ENCODE peak calls at places on chromosomes 5 and 9, in nine cellular contexts. G is fibroblast of lung, I is GM04503, A is HTR-8/SVneo, K is ovary, U is Right ventricle myocardium inferior, D is AG04449, E is right atrium auricular region, M is T-helper 2 cell. H is an unnamed sample.

GRCh38 chr9:86042226-86042625 is 57.1 kb downstream of the GOLM1 start:
- DNase-seq in G (no peak), E (no peak), U (no peak), I (no peak), K (no peak), D (no peak), A (no peak), M (no peak), H (no peak)

GRCh38 chr9:3006917-3007316 is 163.0 kb upstream of the PUM3 start:
- DNase-seq in D (no peak), M (no peak), E (no peak), U (no peak), K (no peak), I (no peak), A (no peak), G (no peak), H (no peak)

GRCh38 chr5:172778223-172778814 is 7.3 kb upstream of the DUSP1 start:
- DNase-seq in A (no peak), K (no peak), I (no peak), D (no peak), G (peak), E (no peak), M (no peak), U (no peak), H (no peak)

GRCh38 chr5:51226420-51226735 is 156.9 kb upstream of the ISL1 start:
- DNase-seq in D (no peak), A (no peak), I (no peak), G (no peak), U (no peak), K (no peak), M (no peak), E (no peak), H (no peak)

GRCh38 chr9:127053057-127053821 is 69.2 kb downstream of the ANGPTL2 start:
- DNase-seq in I (no peak), G (no peak), U (peak), M (no peak), D (no peak), K (peak), A (no peak), E (peak), H (no peak)

GRCh38 chr9:111231801-111232580 is 98.0 kb downstream of the OR2K2 start:
- DNase-seq in G (no peak), A (no peak), K (no peak), E (no peak), D (no peak), M (no peak), U (no peak), I (no peak), H (no peak)

GRCh38 chr9:70802206-70802605 is 319.2 kb downstream of the TRPM3 start:
- DNase-seq in G (peak), M (no peak), K (no peak), I (peak), A (no peak), U (no peak), E (no peak), D (peak), H (no peak)

GRCh38 chr5:18395126-18396110 is 761.2 kb downstream of the TAF11L14 start:
- DNase-seq in M (no peak), U (no peak), A (no peak), D (no peak), G (no peak), K (no peak), E (no peak), I (no peak), H (no peak)

GRCh38 chr5:130795037-130795436 is 370.0 kb downstream of the HINT1 start:
- DNase-seq in A (no peak), D (no peak), K (no peak), M (no peak), E (no peak), I (no peak), G (no peak), U (no peak), H (no peak)

GRCh38 chr9:133528887-133529262 is 4.1 kb upstream of the MYMK start:
- DNase-seq in D (no peak), K (no peak), I (no peak), A (no peak), U (no peak), G (no peak), M (no peak), E (no peak), H (no peak)

GRCh38 chr5:73039082-73039481 is 81.3 kb upstream of the TMEM171 start:
- DNase-seq in U (no peak), A (no peak), G (peak), K (no peak), I (no peak), E (no peak), D (no peak), M (no peak), H (no peak)

GRCh38 chr9:19028835-19029451 is 4.1 kb downstream of the SAXO1 start:
- DNase-seq in E (no peak), K (no peak), M (no peak), G (peak), U (no peak), D (peak), I (peak), A (peak), H (no peak)

GRCh38 chr9:82418334-82418733 is 429.8 kb downstream of the SPATA31D1 start:
- DNase-seq in I (no peak), E (no peak), D (no peak), A (no peak), K (no peak), M (no peak), G (peak), U (no peak), H (no peak)

GRCh38 chr5:7916171-7916804 is 47.3 kb downstream of the MTRR start:
- DNase-seq in D (no peak), G (peak), A (no peak), I (no peak), U (no peak), E (no peak), M (no peak), K (no peak), H (no peak)

GRCh38 chr5:111859533-111860270 is 102.7 kb upstream of the NREP start:
- DNase-seq in K (no peak), M (no peak), I (peak), E (no peak), G (peak), U (no peak), A (peak), D (peak), H (no peak)

GRCh38 chr9:135259273-135259672 is 171.8 kb downstream of the OLFM1 start:
- DNase-seq in U (peak), G (no peak), D (no peak), K (no peak), M (no peak), A (no peak), I (no peak), E (no peak), H (no peak)

GRCh38 chr5:157596449-157596848 is 20.9 kb upstream of the ADAM19 start:
- DNase-seq in A (no peak), I (no peak), U (no peak), K (no peak), G (peak), M (no peak), E (no peak), D (no peak), H (no peak)

GRCh38 chr9:127558581-127559246 is 53.4 kb upstream of the STXBP1 start:
- DNase-seq in D (no peak), I (no peak), G (no peak), A (no peak), U (peak), M (no peak), K (no peak), E (no peak), H (no peak)

GRCh38 chr9:89811356-89811755 is 206.5 kb downstream of the GADD45G start:
- DNase-seq in E (no peak), M (no peak), A (no peak), I (no peak), G (no peak), D (no peak), K (no peak), U (no peak), H (peak)

GRCh38 chr5:160347453-160347852 is 23.0 kb downstream of the C1QTNF2 start:
- DNase-seq in M (no peak), U (no peak), I (no peak), A (no peak), D (no peak), E (no peak), K (no peak), G (no peak), H (no peak)

GRCh38 chr5:112331892-112332291 is 87.2 kb downstream of the EPB41L4A start:
- DNase-seq in D (no peak), U (no peak), G (no peak), K (no peak), M (no peak), I (no peak), A (no peak), E (no peak), H (no peak)

GRCh38 chr9:13443380-13444271 is 164.1 kb upstream of the MPDZ start:
- DNase-seq in U (no peak), G (peak), I (no peak), A (no peak), D (no peak), E (no peak), M (no peak), K (no peak), H (no peak)

GRCh38 chr5:132073231-132074013 is at the start of gene CSF2:
- DNase-seq in I (no peak), M (no peak), G (peak), A (no peak), K (no peak), E (no peak), D (no peak), U (no peak), H (no peak)

GRCh38 chr5:14414007-14414406 is 167.6 kb upstream of the OTULINL start:
- DNase-seq in M (no peak), I (no peak), G (no peak), A (no peak), E (no peak), K (no peak), U (no peak), D (no peak), H (no peak)

GRCh38 chr9:79011461-79011860 is 560.3 kb upstream of the TLE4 start:
- DNase-seq in I (no peak), A (no peak), K (no peak), D (no peak), E (no peak), G (no peak), M (no peak), U (no peak), H (no peak)

GRCh38 chr9:134887686-134888602 is 7.3 kb downstream of the FCN2 start:
- DNase-seq in I (no peak), D (no peak), U (no peak), G (no peak), E (no peak), K (no peak), M (no peak), A (no peak), H (peak)

GRCh38 chr5:111830333-111830732 is 73.3 kb upstream of the NREP start:
- DNase-seq in U (no peak), A (peak), G (peak), E (no peak), I (no peak), D (no peak), M (no peak), K (no peak), H (no peak)

GRCh38 chr9:133876144-133876543 is 116.0 kb downstream of the VAV2 start:
- DNase-seq in K (no peak), M (no peak), G (no peak), U (peak), D (no peak), I (no peak), A (no peak), E (no peak), H (no peak)

GRCh38 chr9:93194584-93194983 is 10.6 kb downstream of the WNK2 start:
- DNase-seq in I (no peak), K (no peak), A (no peak), U (no peak), E (no peak), D (no peak), M (no peak), G (no peak), H (no peak)

GRCh38 chr5:14309864-14310531 is 166.9 kb downstream of the TRIO start:
- DNase-seq in U (no peak), A (no peak), M (no peak), G (no peak), I (no peak), E (no peak), K (no peak), D (no peak), H (no peak)

GRCh38 chr9:95667789-95668188 is 151.0 kb upstream of the PTCH1 start:
- DNase-seq in E (no peak), U (no peak), G (no peak), I (no peak), A (no peak), M (no peak), D (no peak), K (no peak), H (no peak)

GRCh38 chr5:61813361-61813760 is 481.3 kb downstream of the ZSWIM6 start:
- DNase-seq in K (no peak), D (no peak), A (no peak), G (no peak), U (no peak), I (no peak), E (no peak), M (no peak), H (no peak)

GRCh38 chr5:160213537-160213936 is 15.8 kb upstream of the FABP6 start:
- DNase-seq in G (peak), M (no peak), U (no peak), E (no peak), A (no peak), K (no peak), D (no peak), I (no peak), H (no peak)

GRCh38 chr9:127711226-127711701 is 4.2 kb downstream of the PTRH1 start:
- DNase-seq in U (no peak), D (no peak), M (no peak), G (no peak), I (no peak), A (no peak), K (no peak), E (no peak), H (no peak)

GRCh38 chr5:160199410-160199911 is 29.8 kb upstream of the FABP6 start:
- DNase-seq in E (no peak), D (no peak), M (peak), K (peak), G (peak), U (peak), I (no peak), A (peak), H (peak)

GRCh38 chr9:75239176-75239575 is 150.9 kb downstream of the OSTF1 start:
- DNase-seq in E (no peak), D (peak), M (no peak), G (peak), I (peak), A (no peak), K (no peak), U (no peak), H (no peak)

GRCh38 chr5:180332051-180332517 is 21.1 kb downstream of the GFPT2 start:
- DNase-seq in E (no peak), A (no peak), U (no peak), G (peak), D (no peak), I (no peak), K (no peak), M (no peak), H (no peak)

GRCh38 chr5:400282-401215 is 42.4 kb upstream of the EXOC3 start:
- DNase-seq in M (no peak), G (peak), D (peak), E (peak), I (peak), U (peak), A (no peak), K (peak), H (no peak)

GRCh38 chr5:107381189-107381856 is 289.4 kb downstream of the EFNA5 start:
- DNase-seq in U (no peak), I (peak), E (no peak), K (no peak), D (peak), G (peak), A (peak), M (no peak), H (no peak)

H was measured in coronary artery.